ENCODE peak calls at places on chromosomes 11 and 22, in eight cellular contexts. One of them, this sample, is unnamed.

GRCh38 chr11:76770642-76771445 is 12.3 kb upstream of the TSKU start:
- DNase-seq in C1 segment of cervical spinal cord: no peak
- DNase-seq in kidney tubule cell: peak
- DNase-seq in cardiac fibroblast: peak
- DNase-seq in NCI-H2081: no peak
- DNase-seq in NCI-H2029 treated with DMSO at 0.1 percent for 48 hours: no peak
- DNase-seq in kidney epithelial cell: peak
- DNase-seq in NCI-H1092: no peak
- DNase-seq in this sample: no peak

GRCh38 chr11:75474878-75475766 is 42.1 kb upstream of the KLHL35 start:
- DNase-seq in NCI-H1092: no peak
- DNase-seq in C1 segment of cervical spinal cord: no peak
- DNase-seq in NCI-H2029 treated with DMSO at 0.1 percent for 48 hours: peak
- DNase-seq in NCI-H2081: no peak
- DNase-seq in cardiac fibroblast: peak
- DNase-seq in kidney epithelial cell: no peak
- DNase-seq in kidney tubule cell: no peak
- DNase-seq in this sample: no peak

GRCh38 chr11:132595711-132596111 is 936.6 kb downstream of the OPCML start:
- DNase-seq in NCI-H1092: peak
- DNase-seq in NCI-H2081: peak
- DNase-seq in C1 segment of cervical spinal cord: no peak
- DNase-seq in NCI-H2029 treated with DMSO at 0.1 percent for 48 hours: peak
- DNase-seq in kidney epithelial cell: no peak
- DNase-seq in cardiac fibroblast: peak
- DNase-seq in kidney tubule cell: no peak
- DNase-seq in this sample: no peak

GRCh38 chr11:88414385-88414861 is 76.9 kb upstream of the CTSC start:
- DNase-seq in kidney epithelial cell: peak
- DNase-seq in NCI-H2029 treated with DMSO at 0.1 percent for 48 hours: no peak
- DNase-seq in NCI-H1092: peak
- DNase-seq in C1 segment of cervical spinal cord: no peak
- DNase-seq in cardiac fibroblast: peak
- DNase-seq in kidney tubule cell: peak
- DNase-seq in NCI-H2081: peak
- DNase-seq in this sample: no peak

GRCh38 chr11:12880327-12880726 is 128.8 kb upstream of the RASSF10 start:
- DNase-seq in NCI-H1092: no peak
- DNase-seq in C1 segment of cervical spinal cord: no peak
- DNase-seq in NCI-H2081: no peak
- DNase-seq in kidney epithelial cell: no peak
- DNase-seq in kidney tubule cell: no peak
- DNase-seq in cardiac fibroblast: no peak
- DNase-seq in NCI-H2029 treated with DMSO at 0.1 percent for 48 hours: no peak
- DNase-seq in this sample: no peak

GRCh38 chr11:68682531-68682931 is 1.8 kb upstream of the GAL start:
- DNase-seq in cardiac fibroblast: no peak
- DNase-seq in C1 segment of cervical spinal cord: no peak
- DNase-seq in kidney tubule cell: peak
- DNase-seq in kidney epithelial cell: no peak
- DNase-seq in NCI-H2029 treated with DMSO at 0.1 percent for 48 hours: no peak
- DNase-seq in NCI-H2081: no peak
- DNase-seq in NCI-H1092: no peak
- DNase-seq in this sample: no peak

GRCh38 chr22:19216579-19216978 is 38.0 kb upstream of the SLC25A1 start:
- DNase-seq in NCI-H2081: no peak
- DNase-seq in kidney tubule cell: no peak
- DNase-seq in NCI-H1092: no peak
- DNase-seq in NCI-H2029 treated with DMSO at 0.1 percent for 48 hours: no peak
- DNase-seq in cardiac fibroblast: no peak
- DNase-seq in C1 segment of cervical spinal cord: no peak
- DNase-seq in kidney epithelial cell: no peak
- DNase-seq in this sample: no peak

GRCh38 chr22:42949159-42949558 is 65.8 kb downstream of the PACSIN2 start:
- DNase-seq in kidney tubule cell: peak
- DNase-seq in NCI-H2081: no peak
- DNase-seq in kidney epithelial cell: no peak
- DNase-seq in cardiac fibroblast: peak
- DNase-seq in NCI-H1092: no peak
- DNase-seq in C1 segment of cervical spinal cord: no peak
- DNase-seq in NCI-H2029 treated with DMSO at 0.1 percent for 48 hours: no peak
- DNase-seq in this sample: no peak

GRCh38 chr11:35138949-35139881 is at the start of gene CD44:
- DNase-seq in C1 segment of cervical spinal cord: no peak
- DNase-seq in NCI-H2081: no peak
- DNase-seq in NCI-H1092: no peak
- DNase-seq in cardiac fibroblast: peak
- DNase-seq in kidney tubule cell: peak
- DNase-seq in NCI-H2029 treated with DMSO at 0.1 percent for 48 hours: peak
- DNase-seq in kidney epithelial cell: no peak
- DNase-seq in this sample: no peak

GRCh38 chr11:69157822-69158231 is 2.1 kb downstream of the SMIM38 start:
- DNase-seq in C1 segment of cervical spinal cord: no peak
- DNase-seq in cardiac fibroblast: no peak
- DNase-seq in NCI-H1092: no peak
- DNase-seq in kidney epithelial cell: no peak
- DNase-seq in NCI-H2029 treated with DMSO at 0.1 percent for 48 hours: no peak
- DNase-seq in kidney tubule cell: no peak
- DNase-seq in NCI-H2081: no peak
- DNase-seq in this sample: no peak